ENCODE peak calls at places on chromosome 19, in nine cellular contexts. One of them, this sample, is unnamed.
A peak's percentile ranks its signal among the peaks of the same experiment; 100 is the strongest.

GRCh38 chr19:17735410-17735809 is 15.9 kb upstream of the FCHO1 start:
- DNase-seq in Peyer's patch: no peak
- DNase-seq in heart left ventricle: no peak
- DNase-seq in psoas muscle: no peak
- DNase-seq in uterus: no peak
- DNase-seq in ovary: no peak
- DNase-seq in mammary epithelial cell: no peak
- DNase-seq in kidney epithelial cell: no peak
- DNase-seq in GM06990: no peak
- DNase-seq in this sample: no peak

GRCh38 chr19:5985098-5985783 is 7.3 kb upstream of the RANBP3 start:
- DNase-seq in Peyer's patch: no peak
- DNase-seq in heart left ventricle: no peak
- DNase-seq in psoas muscle: no peak
- DNase-seq in uterus: no peak
- DNase-seq in ovary: no peak
- DNase-seq in mammary epithelial cell: peak; percentile 58
- DNase-seq in kidney epithelial cell: peak; percentile 81
- DNase-seq in GM06990: no peak
- DNase-seq in this sample: no peak

GRCh38 chr19:46542428-46543230 is 47.0 kb upstream of the PNMA8B start:
- DNase-seq in Peyer's patch: peak; percentile 80
- DNase-seq in heart left ventricle: peak; percentile 81
- DNase-seq in psoas muscle: peak; percentile 91
- DNase-seq in uterus: peak; percentile 95
- DNase-seq in ovary: peak; percentile 82
- DNase-seq in mammary epithelial cell: peak; percentile 76
- DNase-seq in kidney epithelial cell: peak; percentile 47
- DNase-seq in GM06990: peak; percentile 51
- DNase-seq in this sample: peak; percentile 50

GRCh38 chr19:17524651-17525050 is 13.2 kb downstream of the PGLS start:
- DNase-seq in Peyer's patch: no peak
- DNase-seq in heart left ventricle: no peak
- DNase-seq in psoas muscle: no peak
- DNase-seq in uterus: no peak
- DNase-seq in ovary: no peak
- DNase-seq in mammary epithelial cell: no peak
- DNase-seq in kidney epithelial cell: no peak
- DNase-seq in GM06990: no peak
- DNase-seq in this sample: no peak

GRCh38 chr19:45613926-45614725 is 12.1 kb upstream of the GPR4 start:
- DNase-seq in Peyer's patch: peak; percentile 57
- DNase-seq in heart left ventricle: no peak
- DNase-seq in psoas muscle: no peak
- DNase-seq in uterus: peak; percentile 28
- DNase-seq in ovary: no peak
- DNase-seq in mammary epithelial cell: peak; percentile 98
- DNase-seq in kidney epithelial cell: peak; percentile 92
- DNase-seq in GM06990: peak; percentile 58
- DNase-seq in this sample: peak; percentile 84

GRCh38 chr19:49546825-49547565 is 19.2 kb downstream of the RCN3 start:
- DNase-seq in Peyer's patch: no peak
- DNase-seq in heart left ventricle: peak; percentile 79
- DNase-seq in psoas muscle: no peak
- DNase-seq in uterus: peak; percentile 88
- DNase-seq in ovary: peak; percentile 65
- DNase-seq in mammary epithelial cell: peak; percentile 72
- DNase-seq in kidney epithelial cell: peak; percentile 54
- DNase-seq in GM06990: no peak
- DNase-seq in this sample: peak; percentile 74

GRCh38 chr19:12639901-12640613 is 26.5 kb downstream of the MAN2B1 start:
- DNase-seq in Peyer's patch: peak; percentile 85
- DNase-seq in heart left ventricle: peak; percentile 78
- DNase-seq in psoas muscle: peak; percentile 91
- DNase-seq in uterus: peak; percentile 72
- DNase-seq in ovary: peak; percentile 80
- DNase-seq in mammary epithelial cell: peak; percentile 50
- DNase-seq in kidney epithelial cell: peak; percentile 35
- DNase-seq in GM06990: peak; percentile 82
- DNase-seq in this sample: peak; percentile 26

GRCh38 chr19:12156254-12157058 is at the start of gene ZNF625:
- DNase-seq in Peyer's patch: peak; percentile 78
- DNase-seq in heart left ventricle: peak; percentile 93
- DNase-seq in psoas muscle: peak; percentile 81
- DNase-seq in uterus: peak; percentile 85
- DNase-seq in ovary: peak; percentile 85
- DNase-seq in mammary epithelial cell: peak; percentile 82
- DNase-seq in kidney epithelial cell: peak; percentile 58
- DNase-seq in GM06990: peak; percentile 79
- DNase-seq in this sample: peak; percentile 51

GRCh38 chr19:3785464-3785937 is 680 bp downstream of the MATK start:
- DNase-seq in Peyer's patch: no peak
- DNase-seq in heart left ventricle: no peak
- DNase-seq in psoas muscle: no peak
- DNase-seq in uterus: no peak
- DNase-seq in ovary: no peak
- DNase-seq in mammary epithelial cell: no peak
- DNase-seq in kidney epithelial cell: no peak
- DNase-seq in GM06990: no peak
- DNase-seq in this sample: no peak

GRCh38 chr19:16088351-16088984 is 12.2 kb downstream of the TPM4 start:
- DNase-seq in Peyer's patch: no peak
- DNase-seq in heart left ventricle: no peak
- DNase-seq in psoas muscle: no peak
- DNase-seq in uterus: peak; percentile 59
- DNase-seq in ovary: no peak
- DNase-seq in mammary epithelial cell: no peak
- DNase-seq in kidney epithelial cell: no peak
- DNase-seq in GM06990: no peak
- DNase-seq in this sample: no peak

GRCh38 chr19:45767881-45768643 is 990 bp downstream of the SIX5 start:
- DNase-seq in Peyer's patch: peak; percentile 73
- DNase-seq in heart left ventricle: peak; percentile 71
- DNase-seq in psoas muscle: peak; percentile 88
- DNase-seq in uterus: peak; percentile 75
- DNase-seq in ovary: peak; percentile 83
- DNase-seq in mammary epithelial cell: peak; percentile 70
- DNase-seq in kidney epithelial cell: no peak
- DNase-seq in GM06990: peak; percentile 77
- DNase-seq in this sample: no peak

GRCh38 chr19:610801-611505 is 21.3 kb downstream of the HCN2 start:
- DNase-seq in Peyer's patch: no peak
- DNase-seq in heart left ventricle: peak; percentile 74
- DNase-seq in psoas muscle: peak; percentile 79
- DNase-seq in uterus: no peak
- DNase-seq in ovary: peak; percentile 78
- DNase-seq in mammary epithelial cell: no peak
- DNase-seq in kidney epithelial cell: no peak
- DNase-seq in GM06990: peak; percentile 79
- DNase-seq in this sample: no peak

GRCh38 chr19:50909240-50910070 is 1.7 kb downstream of the KLK4 start:
- DNase-seq in Peyer's patch: peak; percentile 84
- DNase-seq in heart left ventricle: no peak
- DNase-seq in psoas muscle: no peak
- DNase-seq in uterus: peak; percentile 19
- DNase-seq in ovary: no peak
- DNase-seq in mammary epithelial cell: peak; percentile 39
- DNase-seq in kidney epithelial cell: no peak
- DNase-seq in GM06990: peak; percentile 80
- DNase-seq in this sample: no peak

GRCh38 chr19:43913383-43913782 is 21.7 kb downstream of the ZNF45 start:
- DNase-seq in Peyer's patch: no peak
- DNase-seq in heart left ventricle: no peak
- DNase-seq in psoas muscle: no peak
- DNase-seq in uterus: no peak
- DNase-seq in ovary: no peak
- DNase-seq in mammary epithelial cell: no peak
- DNase-seq in kidney epithelial cell: no peak
- DNase-seq in GM06990: no peak
- DNase-seq in this sample: no peak

GRCh38 chr19:17765069-17765618 is 13.9 kb downstream of the FCHO1 start:
- DNase-seq in Peyer's patch: peak; percentile 82
- DNase-seq in heart left ventricle: peak; percentile 42
- DNase-seq in psoas muscle: peak; percentile 74
- DNase-seq in uterus: no peak
- DNase-seq in ovary: no peak
- DNase-seq in mammary epithelial cell: no peak
- DNase-seq in kidney epithelial cell: no peak
- DNase-seq in GM06990: no peak
- DNase-seq in this sample: no peak

GRCh38 chr19:38277549-38277948 is 13.2 kb downstream of the SPINT2 start:
- DNase-seq in Peyer's patch: no peak
- DNase-seq in heart left ventricle: no peak
- DNase-seq in psoas muscle: no peak
- DNase-seq in uterus: no peak
- DNase-seq in ovary: no peak
- DNase-seq in mammary epithelial cell: peak; percentile 72
- DNase-seq in kidney epithelial cell: no peak
- DNase-seq in GM06990: no peak
- DNase-seq in this sample: no peak

DNA sequence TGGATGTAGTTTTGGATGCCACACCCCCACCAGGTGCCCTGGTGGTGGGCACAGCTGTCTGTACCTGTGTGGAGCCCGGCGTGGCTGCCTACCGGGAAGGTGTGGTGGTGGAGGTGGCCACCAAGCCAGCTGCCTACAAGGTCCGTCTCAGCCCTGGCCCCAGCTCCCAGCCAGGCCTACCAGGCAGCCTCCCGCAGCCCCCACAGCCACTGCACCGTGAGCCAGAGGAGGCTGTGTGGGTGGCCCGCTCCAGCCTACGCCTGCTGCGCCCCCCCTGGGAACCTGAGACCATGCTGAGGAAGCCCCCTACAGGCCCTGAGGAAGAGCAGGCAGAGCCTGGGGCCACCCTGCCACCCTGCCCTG is 3.5 kb downstream of the CIC start:
- DNase-seq in Peyer's patch: no peak
- DNase-seq in heart left ventricle: no peak
- DNase-seq in psoas muscle: peak; percentile 54
- DNase-seq in uterus: no peak
- DNase-seq in ovary: no peak
- DNase-seq in mammary epithelial cell: no peak
- DNase-seq in kidney epithelial cell: no peak
- DNase-seq in GM06990: peak; percentile 1
- DNase-seq in this sample: no peak
- TF ChIP-seq CTCF in Peyer's patch: no peak
- TF ChIP-seq CTCF in heart left ventricle: no peak
- TF ChIP-seq CTCF in psoas muscle: no peak
- TF ChIP-seq CTCF in uterus: no peak
- TF ChIP-seq CTCF in ovary: no peak
- TF ChIP-seq CTCF in mammary epithelial cell: no peak
- TF ChIP-seq CTCF in kidney epithelial cell: no peak
- TF ChIP-seq CTCF in GM06990: no peak
- TF ChIP-seq CTCF in this sample: no peak

DNA sequence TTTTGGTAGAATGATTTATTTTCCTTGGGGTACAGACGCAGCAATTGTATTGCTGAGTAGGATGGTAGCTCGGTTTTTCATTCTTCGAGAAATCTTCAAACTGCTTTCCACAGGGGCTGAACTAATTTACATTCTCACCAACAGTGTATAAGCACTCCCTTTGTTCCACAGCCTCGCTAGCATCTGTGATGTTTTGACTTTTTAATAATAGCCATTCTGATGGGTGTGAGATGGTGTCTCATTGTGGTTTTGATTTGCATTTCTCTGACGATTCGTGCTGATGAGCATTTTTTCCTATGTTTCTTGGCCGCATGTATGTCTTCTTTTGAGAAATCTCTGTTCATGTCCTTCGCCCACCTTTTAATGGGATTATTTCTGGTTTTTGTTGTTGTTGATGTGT is 54.8 kb upstream of the UQCRFS1 start:
- DNase-seq in Peyer's patch: no peak
- DNase-seq in heart left ventricle: no peak
- DNase-seq in psoas muscle: no peak
- DNase-seq in uterus: no peak
- DNase-seq in ovary: no peak
- DNase-seq in mammary epithelial cell: no peak
- DNase-seq in kidney epithelial cell: no peak
- DNase-seq in GM06990: no peak
- DNase-seq in this sample: no peak
- H3K27me3 ChIP-seq in Peyer's patch: no peaks in the 10 kb centered on the region
- H3K27me3 ChIP-seq in heart left ventricle: no peaks in the 10 kb centered on the region
- H3K27me3 ChIP-seq in psoas muscle: no peaks in the 10 kb centered on the region
- H3K27me3 ChIP-seq in uterus: no peaks in the 10 kb centered on the region
- H3K27me3 ChIP-seq in ovary: no peaks in the 10 kb centered on the region
- H3K27me3 ChIP-seq in mammary epithelial cell: no peaks in the 10 kb centered on the region
- H3K27me3 ChIP-seq in kidney epithelial cell: no peaks in the 10 kb centered on the region
- H3K27me3 ChIP-seq in GM06990: no peaks in the 10 kb centered on the region
- H3K27me3 ChIP-seq in this sample: no peaks in the 10 kb centered on the region

GRCh38 chr19:34471906-34472305 is 9.7 kb upstream of the WTIP start:
- DNase-seq in Peyer's patch: no peak
- DNase-seq in heart left ventricle: no peak
- DNase-seq in psoas muscle: no peak
- DNase-seq in uterus: no peak
- DNase-seq in ovary: no peak
- DNase-seq in mammary epithelial cell: no peak
- DNase-seq in kidney epithelial cell: no peak
- DNase-seq in GM06990: no peak
- DNase-seq in this sample: no peak
- H3K36me3 ChIP-seq in Peyer's patch: peaks cover 61% of the 10 kb centered on the region
- H3K36me3 ChIP-seq in heart left ventricle: peaks cover 68% of the 10 kb centered on the region
- H3K36me3 ChIP-seq in psoas muscle: peaks cover 9% of the 10 kb centered on the region
- H3K36me3 ChIP-seq in uterus: no peaks in the 10 kb centered on the region
- H3K36me3 ChIP-seq in ovary: no peaks in the 10 kb centered on the region
- H3K36me3 ChIP-seq in mammary epithelial cell: peaks cover 26% of the 10 kb centered on the region
- H3K36me3 ChIP-seq in kidney epithelial cell: peaks cover 1% of the 10 kb centered on the region
- H3K36me3 ChIP-seq in GM06990: peaks cover 18% of the 10 kb centered on the region
- H3K36me3 ChIP-seq in this sample: peaks cover 1% of the 10 kb centered on the region

DNA sequence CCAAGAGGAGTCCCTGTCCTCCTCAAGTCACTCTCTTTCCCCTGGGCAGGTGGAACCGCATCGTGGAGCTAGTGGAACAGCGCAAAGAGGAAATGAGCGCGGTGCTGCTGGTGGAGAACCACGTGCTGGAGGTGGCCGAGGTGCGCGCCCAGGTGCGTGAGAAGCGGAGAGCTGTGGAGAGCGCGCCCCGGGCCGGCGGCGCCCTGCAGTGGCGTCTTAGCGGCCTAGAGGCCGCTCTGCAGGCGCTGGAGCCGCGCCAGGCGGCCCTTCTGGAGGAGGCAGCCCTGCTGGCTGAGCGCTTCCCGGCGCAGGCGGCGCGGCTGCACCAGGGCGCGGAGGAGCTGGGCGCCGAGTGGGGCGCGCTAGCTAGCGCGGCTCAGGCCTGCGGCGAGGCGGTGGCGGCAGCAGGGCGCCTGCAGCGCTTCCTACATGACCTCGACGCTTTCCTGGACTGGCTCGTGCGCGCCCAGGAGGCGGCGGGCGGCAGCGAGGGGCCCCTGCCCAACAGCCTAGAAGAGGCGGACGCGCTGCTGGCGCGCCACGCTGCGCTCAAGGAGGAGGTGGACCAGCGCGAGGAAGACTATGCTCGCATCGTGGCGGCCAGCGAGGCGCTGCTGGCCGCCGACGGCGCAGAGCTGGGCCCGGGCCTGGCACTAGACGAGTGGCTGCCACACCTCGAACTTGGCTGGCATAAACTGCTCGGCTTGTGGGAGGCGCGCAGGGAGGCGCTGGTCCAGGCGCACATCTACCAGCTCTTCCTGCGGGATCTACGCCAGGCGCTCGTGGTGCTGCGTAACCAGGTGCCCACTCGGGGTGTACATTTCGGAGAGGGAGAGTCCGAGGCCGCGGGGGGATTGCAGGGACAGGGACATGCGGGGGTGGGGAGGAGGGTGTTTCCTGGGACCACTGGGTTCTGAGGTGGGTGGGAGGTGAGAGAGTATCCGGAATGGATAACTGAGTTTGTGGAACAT is 52.8 kb downstream of the SPTBN4 start:
- DNase-seq in Peyer's patch: no peak
- DNase-seq in heart left ventricle: no peak
- DNase-seq in psoas muscle: peak; percentile 63
- DNase-seq in uterus: no peak
- DNase-seq in ovary: no peak
- DNase-seq in mammary epithelial cell: peak; percentile 30
- DNase-seq in kidney epithelial cell: no peak
- DNase-seq in GM06990: peak; percentile 42
- DNase-seq in this sample: no peak
- TF ChIP-seq CTCF in Peyer's patch: no peak
- TF ChIP-seq CTCF in heart left ventricle: no peak
- TF ChIP-seq CTCF in psoas muscle: no peak
- TF ChIP-seq CTCF in uterus: no peak
- TF ChIP-seq CTCF in ovary: no peak
- TF ChIP-seq CTCF in mammary epithelial cell: no peak
- TF ChIP-seq CTCF in kidney epithelial cell: no peak
- TF ChIP-seq CTCF in GM06990: no peak
- TF ChIP-seq CTCF in this sample: no peak

This sample was measured in BJ.